ENCODE peak calls at places on chromosome 7, in ten cellular contexts. Q is A549; B is heart right ventricle; K is GM23248; P is spleen; T is lung; A is tibial nerve; F is naive thymus-derived CD4-positive, alpha-beta T cell; V is H1; M is Peyer's patch. X is an unnamed sample.

GRCh38 chr7:19161671-19162070 is 16.4 kb upstream of the FERD3L start:
- DNase-seq in Q (no peak), B (no peak), K (peak; percentile 11), P (no peak), T (no peak), A (no peak), F (no peak), V (no peak), M (no peak), X (no peak)

GRCh38 chr7:144483189-144483588 is 79.7 kb upstream of the NOBOX start:
- DNase-seq in Q (no peak), B (no peak), K (no peak), P (no peak), T (no peak), A (no peak), F (no peak), V (no peak), M (no peak), X (no peak)

GRCh38 chr7:142793156-142793555 is 22.4 kb downstream of the PRSS2 start:
- DNase-seq in Q (no peak), B (no peak), K (no peak), P (no peak), T (no peak), A (no peak), F (no peak), V (no peak), M (no peak), X (no peak)

GRCh38 chr7:26200113-26200443 is 468 bp downstream of the HNRNPA2B1 start:
- DNase-seq in Q (peak; percentile 69), B (peak; percentile 84), K (peak; percentile 88), P (peak; percentile 93), T (peak; percentile 68), A (peak; percentile 82), F (peak; percentile 81), V (no peak), M (peak; percentile 85), X (peak; percentile 63)

GRCh38 chr7:102860351-102860811 is 52.4 kb upstream of the LRRC17 start:
- DNase-seq in Q (no peak), B (no peak), K (peak; percentile 86), P (no peak), T (no peak), A (no peak), F (no peak), V (no peak), M (no peak), X (no peak)

GRCh38 chr7:20651960-20652544 is 36.6 kb downstream of the ABCB5 start:
- DNase-seq in Q (peak; percentile 6), B (no peak), K (peak; percentile 54), P (no peak), T (no peak), A (peak; percentile 14), F (no peak), V (no peak), M (no peak), X (no peak)

GRCh38 chr7:112937651-112938390 is 147.6 kb upstream of the TMEM168 start:
- DNase-seq in Q (no peak), B (no peak), K (peak; percentile 70), P (no peak), T (no peak), A (no peak), F (no peak), V (no peak), M (no peak), X (no peak)

GRCh38 chr7:116401711-116402110 is 97.8 kb upstream of the CAV2 start:
- DNase-seq in Q (no peak), B (no peak), K (no peak), P (no peak), T (no peak), A (no peak), F (no peak), V (no peak), M (no peak), X (no peak)

GRCh38 chr7:28627869-28628268 is 215.6 kb downstream of the CREB5 start:
- DNase-seq in Q (no peak), B (no peak), K (peak; percentile 48), P (no peak), T (no peak), A (no peak), F (no peak), V (no peak), M (no peak), X (no peak)

DNA sequence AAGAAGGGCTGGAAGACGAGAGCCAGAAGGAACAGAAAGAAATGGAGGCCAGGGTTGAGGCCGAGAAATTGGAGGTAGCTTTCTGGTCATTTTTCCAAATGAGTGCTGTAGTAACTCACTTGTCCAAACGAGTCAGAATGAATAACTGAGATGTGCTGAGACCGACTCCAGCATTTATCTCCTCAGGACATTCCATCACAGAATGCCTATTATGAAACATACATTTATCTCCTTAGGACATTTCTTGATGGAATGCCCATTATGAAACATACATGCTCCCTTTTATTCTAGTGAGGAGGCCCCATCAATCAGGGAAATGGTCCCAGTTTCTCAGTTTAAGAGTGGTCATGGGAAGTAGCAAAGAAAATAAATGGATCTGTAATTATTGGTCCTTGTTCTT is 16.5 kb downstream of the AVL9 start:
- DNase-seq in Q (no peak), B (no peak), K (peak; percentile 18), P (no peak), T (no peak), A (no peak), F (no peak), V (no peak), M (no peak), X (no peak)
- H3K9me3 ChIP-seq in Q (no peaks in the 10 kb centered on the region), B (no peaks in the 10 kb centered on the region), K (no peaks in the 10 kb centered on the region), P (no peaks in the 10 kb centered on the region), T (no peaks in the 10 kb centered on the region), A (no peaks in the 10 kb centered on the region), F (no peaks in the 10 kb centered on the region), V (peaks cover 16% of the 10 kb centered on the region), M (no peaks in the 10 kb centered on the region), X (no peaks in the 10 kb centered on the region)

GRCh38 chr7:15606561-15606960 is 44.7 kb upstream of the AGMO start:
- DNase-seq in Q (no peak), B (no peak), K (no peak), P (no peak), T (no peak), A (no peak), F (no peak), V (no peak), M (no peak), X (no peak)
- H3K9me3 ChIP-seq in Q (no peaks in the 10 kb centered on the region), B (peaks cover 5% of the 10 kb centered on the region), K (no peaks in the 10 kb centered on the region), P (no peaks in the 10 kb centered on the region), T (no peaks in the 10 kb centered on the region), A (no peaks in the 10 kb centered on the region), F (no peaks in the 10 kb centered on the region), V (no peaks in the 10 kb centered on the region), M (no peaks in the 10 kb centered on the region), X (no peaks in the 10 kb centered on the region)

DNA sequence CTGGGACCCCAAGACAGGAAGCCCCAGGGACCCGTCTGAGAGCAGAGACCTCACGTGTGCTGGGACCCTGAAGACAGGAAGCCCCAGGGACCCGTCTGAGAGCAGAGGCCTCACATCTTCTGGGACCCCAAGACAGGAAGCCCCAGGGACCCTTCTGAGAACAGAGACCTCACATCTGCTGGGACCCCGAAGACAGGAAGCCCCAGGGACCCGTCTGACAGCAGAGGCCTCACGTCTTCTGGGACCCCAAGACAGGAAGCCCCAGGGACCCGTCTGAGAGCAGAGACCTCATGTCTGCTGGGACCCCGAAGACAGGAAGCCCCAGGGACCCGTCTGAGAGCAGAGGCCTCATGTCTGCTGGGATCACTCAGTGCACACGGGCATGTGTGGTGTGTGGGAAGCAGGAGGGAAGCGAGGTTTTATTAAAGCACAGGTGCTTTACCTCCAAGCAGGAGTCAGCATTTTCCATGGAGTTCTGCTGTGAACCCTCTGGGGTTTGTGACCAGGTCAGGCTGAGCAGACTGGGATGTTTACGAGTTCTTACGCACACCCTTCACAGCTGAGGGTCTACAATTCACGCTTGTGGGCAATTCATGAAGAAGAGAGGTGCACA is 590.6 kb downstream of the DNAJB6 start:
- DNase-seq in Q (no peak), B (no peak), K (no peak), P (no peak), T (no peak), A (no peak), F (no peak), V (no peak), M (no peak), X (no peak)
- H3K9me3 ChIP-seq in Q (peaks cover 6% of the 10 kb centered on the region), B (no peaks in the 10 kb centered on the region), K (no peaks in the 10 kb centered on the region), P (no peaks in the 10 kb centered on the region), T (peaks cover 5% of the 10 kb centered on the region), A (no peaks in the 10 kb centered on the region), F (no peaks in the 10 kb centered on the region), V (no peaks in the 10 kb centered on the region), M (no peaks in the 10 kb centered on the region), X (peaks cover under 1% of the 10 kb centered on the region)

GRCh38 chr7:63876707-63877322 is 121.8 kb upstream of the ZNF722 start:
- DNase-seq in Q (no peak), B (no peak), K (no peak), P (no peak), T (no peak), A (no peak), F (no peak), V (no peak), M (no peak), X (no peak)
- H3K9me3 ChIP-seq in Q (peaks cover 41% of the 10 kb centered on the region), B (peaks cover 98% of the 10 kb centered on the region), K (peaks cover 3% of the 10 kb centered on the region), P (peaks cover 98% of the 10 kb centered on the region), T (peaks cover 14% of the 10 kb centered on the region), A (no peaks in the 10 kb centered on the region), F (peaks cover 52% of the 10 kb centered on the region), V (peaks cover 59% of the 10 kb centered on the region), M (peaks cover 80% of the 10 kb centered on the region), X (peaks cover 12% of the 10 kb centered on the region)

DNA sequence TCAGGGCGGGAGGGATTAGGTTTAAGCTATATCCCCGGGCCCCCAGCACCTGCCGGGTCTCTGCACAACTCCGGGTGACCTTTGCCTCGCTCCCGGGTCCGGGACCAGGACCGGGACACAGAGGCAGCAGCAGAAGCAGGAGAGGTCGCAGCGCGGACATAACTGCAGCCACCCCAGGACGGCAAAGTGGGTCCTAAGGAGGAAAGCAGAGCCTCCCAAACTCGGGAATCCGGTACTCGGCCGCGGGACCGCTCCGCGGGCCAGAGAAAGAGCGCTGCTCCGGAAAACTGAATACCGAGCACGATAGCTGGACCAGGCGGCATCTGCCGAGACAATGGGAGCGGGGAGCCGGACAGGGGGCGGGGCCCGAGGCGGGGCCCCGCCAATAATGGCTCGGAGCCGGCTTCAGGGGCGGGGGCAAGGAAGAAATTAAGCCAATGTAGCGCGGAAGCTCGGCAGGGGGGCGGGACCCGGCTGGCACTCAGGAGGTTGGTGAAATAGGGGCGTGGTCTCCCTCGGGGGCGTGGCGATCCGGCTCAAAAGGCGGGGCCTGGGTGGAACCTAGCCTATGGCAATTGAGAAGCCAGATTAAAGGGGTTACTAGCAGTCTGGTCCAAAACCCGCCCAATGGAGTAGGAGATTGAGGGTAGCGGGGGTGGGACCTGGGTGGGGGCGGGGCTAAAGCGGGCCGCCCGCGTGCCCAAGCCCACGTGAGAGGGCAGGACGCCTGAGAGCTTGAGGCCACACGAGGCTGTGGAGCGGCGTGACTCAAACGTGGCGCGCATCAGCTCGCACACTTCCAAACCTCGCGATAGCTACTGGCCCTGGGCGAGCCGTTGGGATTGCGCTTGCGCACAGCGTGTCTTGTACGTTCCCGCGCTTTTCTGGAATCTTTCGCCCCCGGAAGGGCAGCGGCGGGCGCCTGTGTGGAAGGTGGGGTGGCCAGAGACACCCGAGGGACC is at the start of the genes GPC2 and STAG3:
- DNase-seq in Q (peak; percentile 96), B (peak; percentile 96), K (peak; percentile 96), P (peak; percentile 97), T (peak; percentile 95), A (peak; percentile 95), F (peak; percentile 99), V (peak; percentile 97), M (peak; percentile 96), X (peak; percentile 93)
- H3K9me3 ChIP-seq in Q (no peaks in the 10 kb centered on the region), B (no peaks in the 10 kb centered on the region), K (no peaks in the 10 kb centered on the region), P (no peaks in the 10 kb centered on the region), T (no peaks in the 10 kb centered on the region), A (no peaks in the 10 kb centered on the region), F (no peaks in the 10 kb centered on the region), V (no peaks in the 10 kb centered on the region), M (no peaks in the 10 kb centered on the region), X (no peaks in the 10 kb centered on the region)

X was measured in T-helper 17 cell.